ENCODE peak calls at places on chromosomes 2 and 18, in five cellular contexts. R, S, Y, H and D are unnamed samples.

GRCh38 chr2:179233626-179234430 is 30.8 kb downstream of the SESTD1 start:
- DNase-seq in S (no peak), R (no peak), Y (no peak), H (no peak), D (no peak)

GRCh38 chr2:188382107-188382506 is 90.4 kb downstream of the GULP1 start:
- DNase-seq in Y (peak; percentile 12), S (no peak), R (no peak), H (no peak), D (no peak)

GRCh38 chr2:64567473-64567872 is 43.3 kb downstream of the AFTPH start:
- DNase-seq in H (no peak), Y (no peak), S (no peak), R (no peak), D (no peak)

GRCh38 chr2:57862727-57863126 is 183.9 kb upstream of the VRK2 start:
- DNase-seq in R (no peak), H (no peak), Y (no peak), S (no peak), D (no peak)

GRCh38 chr2:176080540-176081355 is 3.0 kb downstream of the EVX2 start:
- DNase-seq in Y (no peak), S (peak; percentile 53), R (no peak), H (peak; percentile 75), D (peak; percentile 41)

GRCh38 chr2:102070058-102070642 is 72.4 kb upstream of the IL1R1 start:
- DNase-seq in Y (peak; percentile 97), H (no peak), S (no peak), R (peak; percentile 92), D (no peak)

GRCh38 chr18:49006641-49007136 is 55.9 kb upstream of the SMAD7 start:
- DNase-seq in S (no peak), Y (no peak), H (no peak), R (no peak), D (no peak)

GRCh38 chr2:20141056-20141762 is 83.7 kb downstream of the SDC1 start:
- DNase-seq in R (peak; percentile 25), Y (peak; percentile 96), H (peak; percentile 79), S (no peak), D (no peak)

GRCh38 chr2:184072470-184072869 is 525.9 kb upstream of the ZNF804A start:
- DNase-seq in H (no peak), Y (no peak), S (no peak), R (no peak), D (no peak)

GRCh38 chr2:184067502-184067901 is 530.8 kb upstream of the ZNF804A start:
- DNase-seq in Y (no peak), S (no peak), R (no peak), H (peak; percentile 50), D (no peak)
- TF ChIP-seq CTCF in Y (no peak), S (no peak), R (no peak), H (peak; percentile 74), D (no peak)

GRCh38 chr2:42931147-42931817 is 138.9 kb upstream of the HAAO start:
- DNase-seq in Y (no peak), S (peak; percentile 40), H (peak; percentile 92), R (no peak), D (no peak)
- TF ChIP-seq CTCF in Y (peak; percentile 25), S (peak; percentile 22), H (peak; percentile 81), R (peak; percentile 16), D (no peak)

GRCh38 chr2:86675611-86676015 is 44.5 kb upstream of the RMND5A start:
- DNase-seq in Y (no peak), H (peak; percentile 53), R (no peak), S (no peak), D (no peak)
- TF ChIP-seq CTCF in Y (no peak), H (peak; percentile 66), R (no peak), S (no peak), D (no peak)

DNA sequence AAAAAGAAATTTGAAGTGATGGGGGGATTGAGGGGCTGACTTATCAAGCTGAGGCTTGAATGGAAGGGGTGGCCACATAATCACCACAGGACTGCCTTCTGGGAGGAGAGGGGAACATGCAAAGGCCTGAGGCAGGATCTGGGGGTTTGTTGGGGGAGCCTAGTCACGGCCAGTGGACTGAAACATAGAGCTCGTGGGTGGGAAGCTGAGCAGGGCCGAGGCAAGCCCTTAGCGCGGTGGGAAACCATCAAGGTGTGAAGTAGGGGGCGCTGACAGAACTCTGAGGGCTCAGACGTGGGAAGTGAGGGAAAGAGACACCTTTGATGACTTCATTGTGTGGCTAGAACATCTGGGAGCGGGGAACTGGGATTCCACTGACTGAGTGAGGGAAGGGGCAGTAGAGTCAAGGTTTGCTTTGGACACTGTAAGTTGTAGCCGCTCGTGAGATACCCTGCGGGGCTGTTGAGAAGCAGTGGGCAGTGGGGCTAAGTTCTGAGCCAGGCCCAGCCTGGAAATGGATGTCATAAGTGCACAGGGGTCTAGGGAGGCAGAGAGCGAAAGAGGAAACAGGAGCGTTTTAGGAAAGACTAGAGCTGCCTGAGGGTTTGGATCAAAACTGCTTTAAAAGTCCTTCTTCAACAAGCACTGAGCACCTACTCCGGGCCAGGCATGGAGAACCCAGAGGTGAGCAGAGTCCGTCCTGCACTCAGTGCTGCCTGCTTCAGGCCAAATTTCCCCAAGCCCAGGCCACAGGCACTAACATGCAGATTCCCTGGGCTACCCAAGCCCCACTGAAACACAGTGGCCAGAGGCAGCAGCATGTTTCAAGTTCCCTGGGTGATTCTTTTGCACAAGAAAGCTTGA is 694 bp upstream of the SNORC start:
- DNase-seq in Y (no peak), H (peak; percentile 78), R (no peak), S (no peak), D (no peak)
- TF ChIP-seq CTCF in Y (no peak), H (peak; percentile 43), R (no peak), S (no peak), D (no peak)

DNA sequence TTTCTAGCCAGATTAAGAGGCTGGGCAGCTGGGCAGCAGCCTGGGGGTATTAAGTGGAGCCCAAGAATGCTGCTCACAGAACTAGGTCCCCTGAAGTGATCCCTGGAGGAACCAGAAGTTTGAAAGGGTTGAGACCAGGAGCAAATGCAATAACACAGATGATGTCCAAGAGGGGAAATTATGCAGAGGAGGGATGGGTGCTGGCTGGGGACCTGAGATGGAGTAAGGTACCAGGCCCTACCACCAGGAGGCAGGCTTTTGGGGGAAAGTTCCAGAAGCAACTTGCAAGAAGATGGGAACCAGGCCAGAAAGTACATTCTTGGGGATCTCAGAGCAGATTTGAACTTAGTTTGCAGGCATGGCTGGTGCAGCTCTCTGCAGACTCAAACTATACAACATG is 175.1 kb downstream of the NCK2 start:
- DNase-seq in Y (peak; percentile 58), S (peak; percentile 9), H (peak; percentile 80), R (no peak), D (peak; percentile 69)
- TF ChIP-seq CTCF in Y (peak; percentile 57), S (peak; percentile 31), H (peak; percentile 86), R (peak; percentile 47), D (no peak)

GRCh38 chr2:100237046-100237615 is 85.2 kb downstream of the LONRF2 start:
- DNase-seq in Y (no peak), S (no peak), H (peak; percentile 51), R (no peak), D (no peak)
- TF ChIP-seq CTCF in Y (no peak), S (no peak), H (peak; percentile 51), R (no peak), D (no peak)

GRCh38 chr2:98720286-98720685 is 10.6 kb downstream of the MGAT4A start:
- DNase-seq in R (no peak), Y (no peak), S (no peak), H (no peak), D (no peak)
- TF ChIP-seq CTCF in R (no peak), Y (no peak), S (no peak), H (no peak), D (no peak)